ENCODE peak calls at places on chromosomes 5 and 9, in ten cellular contexts. One of them, this sample, is unnamed.

GRCh38 chr5:179832039-179832745 is 11.5 kb downstream of the SQSTM1 start:
- DNase-seq in NB4: no peak
- DNase-seq in tibial artery: no peak
- DNase-seq in foreskin fibroblast: no peak
- DNase-seq in fibroblast of pulmonary artery: no peak
- DNase-seq in left ventricle myocardium inferior: no peak
- DNase-seq in MM.1S: no peak
- DNase-seq in CD8-positive, alpha-beta T cell: no peak
- DNase-seq in lower lobe of right lung: no peak
- DNase-seq in CD4-positive, alpha-beta T cell: no peak
- DNase-seq in this sample: no peak

GRCh38 chr9:81540142-81540701 is 149.1 kb downstream of the TLE1 start:
- DNase-seq in left ventricle myocardium inferior: no peak
- DNase-seq in MM.1S: no peak
- DNase-seq in NB4: no peak
- DNase-seq in foreskin fibroblast: no peak
- DNase-seq in CD4-positive, alpha-beta T cell: no peak
- DNase-seq in tibial artery: no peak
- DNase-seq in CD8-positive, alpha-beta T cell: no peak
- DNase-seq in lower lobe of right lung: no peak
- DNase-seq in fibroblast of pulmonary artery: no peak
- DNase-seq in this sample: no peak

GRCh38 chr5:160108124-160108523 is 11.1 kb downstream of the PWWP2A start:
- DNase-seq in MM.1S: no peak
- DNase-seq in CD4-positive, alpha-beta T cell: no peak
- DNase-seq in NB4: no peak
- DNase-seq in fibroblast of pulmonary artery: no peak
- DNase-seq in lower lobe of right lung: no peak
- DNase-seq in foreskin fibroblast: no peak
- DNase-seq in tibial artery: no peak
- DNase-seq in CD8-positive, alpha-beta T cell: no peak
- DNase-seq in left ventricle myocardium inferior: no peak
- DNase-seq in this sample: no peak

GRCh38 chr5:134174841-134175839 is 1.6 kb downstream of the SKP1 start:
- DNase-seq in tibial artery: no peak
- DNase-seq in MM.1S: peak
- DNase-seq in lower lobe of right lung: no peak
- DNase-seq in CD8-positive, alpha-beta T cell: no peak
- DNase-seq in fibroblast of pulmonary artery: peak
- DNase-seq in NB4: peak
- DNase-seq in CD4-positive, alpha-beta T cell: no peak
- DNase-seq in foreskin fibroblast: peak
- DNase-seq in left ventricle myocardium inferior: no peak
- DNase-seq in this sample: no peak

GRCh38 chr9:33116855-33117254 is 40.4 kb upstream of the SMU1 start:
- DNase-seq in CD8-positive, alpha-beta T cell: no peak
- DNase-seq in foreskin fibroblast: no peak
- DNase-seq in NB4: peak
- DNase-seq in CD4-positive, alpha-beta T cell: no peak
- DNase-seq in tibial artery: no peak
- DNase-seq in MM.1S: no peak
- DNase-seq in fibroblast of pulmonary artery: no peak
- DNase-seq in left ventricle myocardium inferior: no peak
- DNase-seq in lower lobe of right lung: no peak
- DNase-seq in this sample: no peak

GRCh38 chr5:162796507-162796906 is 640.9 kb upstream of the CCNG1 start:
- DNase-seq in MM.1S: no peak
- DNase-seq in CD4-positive, alpha-beta T cell: no peak
- DNase-seq in tibial artery: no peak
- DNase-seq in foreskin fibroblast: no peak
- DNase-seq in NB4: no peak
- DNase-seq in CD8-positive, alpha-beta T cell: no peak
- DNase-seq in left ventricle myocardium inferior: no peak
- DNase-seq in fibroblast of pulmonary artery: no peak
- DNase-seq in lower lobe of right lung: no peak
- DNase-seq in this sample: no peak

GRCh38 chr5:134257176-134257575 is 31.3 kb upstream of the PPP2CA start:
- DNase-seq in CD8-positive, alpha-beta T cell: no peak
- DNase-seq in MM.1S: no peak
- DNase-seq in left ventricle myocardium inferior: no peak
- DNase-seq in lower lobe of right lung: no peak
- DNase-seq in NB4: no peak
- DNase-seq in foreskin fibroblast: no peak
- DNase-seq in fibroblast of pulmonary artery: no peak
- DNase-seq in tibial artery: no peak
- DNase-seq in CD4-positive, alpha-beta T cell: no peak
- DNase-seq in this sample: no peak

GRCh38 chr5:92676839-92677197 is 904.2 kb downstream of the NR2F1-AS1 start:
- DNase-seq in fibroblast of pulmonary artery: no peak
- DNase-seq in foreskin fibroblast: no peak
- DNase-seq in left ventricle myocardium inferior: no peak
- DNase-seq in lower lobe of right lung: no peak
- DNase-seq in tibial artery: no peak
- DNase-seq in CD4-positive, alpha-beta T cell: no peak
- DNase-seq in CD8-positive, alpha-beta T cell: no peak
- DNase-seq in MM.1S: no peak
- DNase-seq in NB4: no peak
- DNase-seq in this sample: no peak

GRCh38 chr9:96853711-96854072 is 622 bp downstream of the ZNF782 start:
- DNase-seq in CD4-positive, alpha-beta T cell: no peak
- DNase-seq in MM.1S: peak
- DNase-seq in CD8-positive, alpha-beta T cell: no peak
- DNase-seq in left ventricle myocardium inferior: no peak
- DNase-seq in fibroblast of pulmonary artery: no peak
- DNase-seq in NB4: no peak
- DNase-seq in foreskin fibroblast: no peak
- DNase-seq in lower lobe of right lung: no peak
- DNase-seq in tibial artery: no peak
- DNase-seq in this sample: no peak

GRCh38 chr9:103713631-103714030 is 380.5 kb upstream of the SMC2 start:
- DNase-seq in MM.1S: no peak
- DNase-seq in tibial artery: no peak
- DNase-seq in lower lobe of right lung: no peak
- DNase-seq in foreskin fibroblast: no peak
- DNase-seq in CD4-positive, alpha-beta T cell: no peak
- DNase-seq in NB4: no peak
- DNase-seq in fibroblast of pulmonary artery: peak
- DNase-seq in CD8-positive, alpha-beta T cell: no peak
- DNase-seq in left ventricle myocardium inferior: no peak
- DNase-seq in this sample: no peak

DNA sequence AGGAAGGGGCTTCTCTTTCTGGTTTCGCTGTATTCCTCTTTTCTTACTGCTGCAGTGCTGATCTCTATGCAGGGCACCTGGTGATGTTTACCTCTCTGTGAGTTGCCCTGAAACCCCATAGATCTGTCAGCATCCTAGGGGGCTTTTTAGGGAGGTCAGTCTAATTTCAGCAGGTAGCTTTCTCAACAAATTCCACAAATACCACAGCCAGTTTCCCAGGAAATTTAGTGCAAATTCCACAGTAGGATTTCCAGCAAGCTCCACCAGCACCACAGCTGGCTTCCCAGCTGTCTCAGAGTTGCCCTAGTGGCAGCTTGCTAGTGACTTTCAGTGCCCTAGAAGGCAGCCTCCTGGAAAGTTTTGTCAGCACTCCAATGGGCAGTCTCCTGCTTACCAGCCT is 379.1 kb upstream of the SMC2 start:
- DNase-seq in CD8-positive, alpha-beta T cell: no peak
- DNase-seq in fibroblast of pulmonary artery: no peak
- DNase-seq in left ventricle myocardium inferior: no peak
- DNase-seq in NB4: no peak
- DNase-seq in lower lobe of right lung: no peak
- DNase-seq in foreskin fibroblast: no peak
- DNase-seq in MM.1S: no peak
- DNase-seq in tibial artery: no peak
- DNase-seq in CD4-positive, alpha-beta T cell: no peak
- DNase-seq in this sample: no peak
- TF ChIP-seq CTCF in CD8-positive, alpha-beta T cell: no peak
- TF ChIP-seq CTCF in fibroblast of pulmonary artery: no peak
- TF ChIP-seq CTCF in left ventricle myocardium inferior: no peak
- TF ChIP-seq CTCF in NB4: no peak
- TF ChIP-seq CTCF in lower lobe of right lung: no peak
- TF ChIP-seq CTCF in foreskin fibroblast: no peak
- TF ChIP-seq CTCF in MM.1S: no peak
- TF ChIP-seq CTCF in tibial artery: no peak
- TF ChIP-seq CTCF in CD4-positive, alpha-beta T cell: no peak
- TF ChIP-seq CTCF in this sample: no peak

GRCh38 chr9:19232117-19232829 is 1.8 kb downstream of the DENND4C start:
- DNase-seq in CD8-positive, alpha-beta T cell: no peak
- DNase-seq in MM.1S: no peak
- DNase-seq in fibroblast of pulmonary artery: peak
- DNase-seq in lower lobe of right lung: no peak
- DNase-seq in NB4: peak
- DNase-seq in foreskin fibroblast: no peak
- DNase-seq in left ventricle myocardium inferior: no peak
- DNase-seq in tibial artery: no peak
- DNase-seq in CD4-positive, alpha-beta T cell: no peak
- DNase-seq in this sample: no peak

GRCh38 chr9:19231126-19232035 is 888 bp downstream of the DENND4C start:
- DNase-seq in foreskin fibroblast: no peak
- DNase-seq in fibroblast of pulmonary artery: peak
- DNase-seq in lower lobe of right lung: no peak
- DNase-seq in tibial artery: peak
- DNase-seq in CD4-positive, alpha-beta T cell: peak
- DNase-seq in MM.1S: peak
- DNase-seq in left ventricle myocardium inferior: no peak
- DNase-seq in CD8-positive, alpha-beta T cell: no peak
- DNase-seq in NB4: peak
- DNase-seq in this sample: no peak

GRCh38 chr9:19233344-19233743 is 2.9 kb downstream of the DENND4C start:
- DNase-seq in fibroblast of pulmonary artery: no peak
- DNase-seq in tibial artery: no peak
- DNase-seq in left ventricle myocardium inferior: no peak
- DNase-seq in CD4-positive, alpha-beta T cell: no peak
- DNase-seq in lower lobe of right lung: no peak
- DNase-seq in NB4: no peak
- DNase-seq in CD8-positive, alpha-beta T cell: no peak
- DNase-seq in MM.1S: peak
- DNase-seq in foreskin fibroblast: no peak
- DNase-seq in this sample: no peak

GRCh38 chr9:19230356-19231125 is at the start of gene DENND4C:
- DNase-seq in left ventricle myocardium inferior: peak
- DNase-seq in foreskin fibroblast: peak
- DNase-seq in lower lobe of right lung: peak
- DNase-seq in CD8-positive, alpha-beta T cell: peak
- DNase-seq in tibial artery: peak
- DNase-seq in NB4: peak
- DNase-seq in MM.1S: peak
- DNase-seq in CD4-positive, alpha-beta T cell: peak
- DNase-seq in fibroblast of pulmonary artery: peak
- DNase-seq in this sample: peak

DNA sequence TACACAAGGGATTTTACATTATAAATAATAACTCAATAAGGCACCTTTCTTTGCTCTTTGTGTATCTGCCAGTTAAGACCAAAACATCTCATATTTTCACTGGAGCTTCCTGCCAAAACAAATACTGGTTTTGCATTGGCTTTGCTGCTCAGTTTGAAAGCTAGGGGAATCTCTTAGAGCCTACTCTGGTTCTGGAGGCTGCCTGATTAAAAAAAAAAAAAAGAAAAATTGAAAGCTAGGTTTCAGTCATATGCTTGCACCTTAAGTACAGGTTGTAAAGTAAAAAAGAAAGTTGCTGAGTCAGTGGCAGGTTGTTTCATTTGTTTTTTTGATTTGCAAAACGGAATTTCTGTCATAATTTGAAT is 2.3 kb downstream of the DENND4C start:
- DNase-seq in CD4-positive, alpha-beta T cell: no peak
- DNase-seq in NB4: peak
- DNase-seq in fibroblast of pulmonary artery: peak
- DNase-seq in tibial artery: no peak
- DNase-seq in CD8-positive, alpha-beta T cell: no peak
- DNase-seq in MM.1S: peak
- DNase-seq in lower lobe of right lung: no peak
- DNase-seq in foreskin fibroblast: peak
- DNase-seq in left ventricle myocardium inferior: no peak
- DNase-seq in this sample: no peak
- TF ChIP-seq CTCF in CD4-positive, alpha-beta T cell: no peak
- TF ChIP-seq CTCF in NB4: no peak
- TF ChIP-seq CTCF in fibroblast of pulmonary artery: peak
- TF ChIP-seq CTCF in tibial artery: no peak
- TF ChIP-seq CTCF in CD8-positive, alpha-beta T cell: no peak
- TF ChIP-seq CTCF in MM.1S: no peak
- TF ChIP-seq CTCF in lower lobe of right lung: no peak
- TF ChIP-seq CTCF in foreskin fibroblast: no peak
- TF ChIP-seq CTCF in left ventricle myocardium inferior: peak
- TF ChIP-seq CTCF in this sample: no peak

GRCh38 chr9:7186175-7186574 is 428.4 kb downstream of the KDM4C start:
- DNase-seq in CD8-positive, alpha-beta T cell: no peak
- DNase-seq in foreskin fibroblast: no peak
- DNase-seq in left ventricle myocardium inferior: no peak
- DNase-seq in MM.1S: peak
- DNase-seq in NB4: peak
- DNase-seq in fibroblast of pulmonary artery: peak
- DNase-seq in lower lobe of right lung: no peak
- DNase-seq in CD4-positive, alpha-beta T cell: no peak
- DNase-seq in tibial artery: no peak
- DNase-seq in this sample: no peak
- TF ChIP-seq CTCF in CD8-positive, alpha-beta T cell: no peak
- TF ChIP-seq CTCF in foreskin fibroblast: peak
- TF ChIP-seq CTCF in left ventricle myocardium inferior: peak
- TF ChIP-seq CTCF in MM.1S: peak
- TF ChIP-seq CTCF in NB4: peak
- TF ChIP-seq CTCF in fibroblast of pulmonary artery: peak
- TF ChIP-seq CTCF in lower lobe of right lung: peak
- TF ChIP-seq CTCF in CD4-positive, alpha-beta T cell: no peak
- TF ChIP-seq CTCF in tibial artery: no peak
- TF ChIP-seq CTCF in this sample: peak

DNA sequence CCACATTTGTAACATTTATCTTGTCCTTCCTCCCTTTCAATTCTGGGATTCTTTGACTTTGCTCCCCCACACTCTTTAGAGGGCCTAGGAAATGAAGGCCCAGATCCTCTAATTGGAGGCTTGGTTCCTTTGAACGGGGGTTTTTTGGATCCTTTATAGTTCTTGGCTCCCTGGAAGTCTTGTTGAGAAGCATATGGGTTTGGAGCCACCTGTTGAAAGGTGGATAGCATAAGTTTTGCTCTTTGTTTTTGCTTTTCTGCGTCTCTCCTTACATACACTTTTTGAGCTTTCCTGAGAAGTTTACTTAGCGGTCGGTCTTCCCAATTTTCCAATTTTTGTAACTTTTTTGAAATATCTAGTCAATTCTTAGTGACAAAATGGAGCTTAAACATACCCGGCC is 17.8 kb downstream of the IFT74 start:
- DNase-seq in CD8-positive, alpha-beta T cell: no peak
- DNase-seq in CD4-positive, alpha-beta T cell: no peak
- DNase-seq in MM.1S: no peak
- DNase-seq in tibial artery: no peak
- DNase-seq in lower lobe of right lung: no peak
- DNase-seq in left ventricle myocardium inferior: no peak
- DNase-seq in fibroblast of pulmonary artery: no peak
- DNase-seq in NB4: no peak
- DNase-seq in foreskin fibroblast: no peak
- DNase-seq in this sample: no peak
- TF ChIP-seq CTCF in CD8-positive, alpha-beta T cell: no peak
- TF ChIP-seq CTCF in CD4-positive, alpha-beta T cell: no peak
- TF ChIP-seq CTCF in MM.1S: no peak
- TF ChIP-seq CTCF in tibial artery: no peak
- TF ChIP-seq CTCF in lower lobe of right lung: no peak
- TF ChIP-seq CTCF in left ventricle myocardium inferior: no peak
- TF ChIP-seq CTCF in fibroblast of pulmonary artery: no peak
- TF ChIP-seq CTCF in NB4: no peak
- TF ChIP-seq CTCF in foreskin fibroblast: no peak
- TF ChIP-seq CTCF in this sample: no peak

GRCh38 chr5:110727025-110727314 is 499 bp upstream of the TMEM232 start:
- DNase-seq in foreskin fibroblast: no peak
- DNase-seq in lower lobe of right lung: no peak
- DNase-seq in NB4: no peak
- DNase-seq in left ventricle myocardium inferior: no peak
- DNase-seq in CD8-positive, alpha-beta T cell: no peak
- DNase-seq in tibial artery: no peak
- DNase-seq in MM.1S: peak
- DNase-seq in CD4-positive, alpha-beta T cell: no peak
- DNase-seq in fibroblast of pulmonary artery: no peak
- DNase-seq in this sample: no peak
- TF ChIP-seq CTCF in foreskin fibroblast: no peak
- TF ChIP-seq CTCF in lower lobe of right lung: no peak
- TF ChIP-seq CTCF in NB4: no peak
- TF ChIP-seq CTCF in left ventricle myocardium inferior: peak
- TF ChIP-seq CTCF in CD8-positive, alpha-beta T cell: no peak
- TF ChIP-seq CTCF in tibial artery: no peak
- TF ChIP-seq CTCF in MM.1S: peak
- TF ChIP-seq CTCF in CD4-positive, alpha-beta T cell: peak
- TF ChIP-seq CTCF in fibroblast of pulmonary artery: peak
- TF ChIP-seq CTCF in this sample: peak

This sample was measured in natural killer cell.